ENCODE peak calls at places on chromosomes 3 and 15, in ten cellular contexts. One of them, this sample, is unnamed.

GRCh38 chr15:95470529-95470928 is 860.0 kb upstream of the NR2F2 start:
- DNase-seq in tibial nerve: no peak
- DNase-seq in WTC11: no peak
- DNase-seq in heart left ventricle: no peak
- DNase-seq in Peyer's patch: no peak
- DNase-seq in lung: no peak
- DNase-seq in lower leg skin: no peak
- DNase-seq in RWPE1: no peak
- DNase-seq in GM23338: no peak
- DNase-seq in neural crest cell: no peak
- DNase-seq in this sample: no peak

GRCh38 chr15:70016511-70016994 is 81.2 kb downstream of the TLE3 start:
- DNase-seq in tibial nerve: no peak
- DNase-seq in WTC11: no peak
- DNase-seq in heart left ventricle: no peak
- DNase-seq in Peyer's patch: peak
- DNase-seq in lung: no peak
- DNase-seq in lower leg skin: no peak
- DNase-seq in RWPE1: no peak
- DNase-seq in GM23338: no peak
- DNase-seq in neural crest cell: no peak
- DNase-seq in this sample: no peak

GRCh38 chr3:150384517-150385212 is 23.4 kb upstream of the TSC22D2 start:
- DNase-seq in tibial nerve: no peak
- DNase-seq in WTC11: peak
- DNase-seq in heart left ventricle: peak
- DNase-seq in Peyer's patch: peak
- DNase-seq in lung: peak
- DNase-seq in lower leg skin: peak
- DNase-seq in RWPE1: no peak
- DNase-seq in GM23338: peak
- DNase-seq in neural crest cell: peak
- DNase-seq in this sample: no peak

GRCh38 chr15:55194246-55194645 is 2.5 kb downstream of the RSL24D1 start:
- DNase-seq in tibial nerve: no peak
- DNase-seq in WTC11: no peak
- DNase-seq in heart left ventricle: no peak
- DNase-seq in Peyer's patch: no peak
- DNase-seq in lung: no peak
- DNase-seq in lower leg skin: no peak
- DNase-seq in RWPE1: no peak
- DNase-seq in GM23338: no peak
- DNase-seq in neural crest cell: no peak
- DNase-seq in this sample: no peak

GRCh38 chr15:91936182-91936775 is 82.8 kb downstream of the SLCO3A1 start:
- DNase-seq in tibial nerve: no peak
- DNase-seq in WTC11: no peak
- DNase-seq in heart left ventricle: no peak
- DNase-seq in Peyer's patch: no peak
- DNase-seq in lung: no peak
- DNase-seq in lower leg skin: no peak
- DNase-seq in RWPE1: no peak
- DNase-seq in GM23338: no peak
- DNase-seq in neural crest cell: no peak
- DNase-seq in this sample: no peak

GRCh38 chr3:198048445-198048844 is 88.4 kb downstream of the LMLN start:
- DNase-seq in tibial nerve: no peak
- DNase-seq in WTC11: no peak
- DNase-seq in heart left ventricle: no peak
- DNase-seq in Peyer's patch: no peak
- DNase-seq in lung: no peak
- DNase-seq in lower leg skin: no peak
- DNase-seq in RWPE1: no peak
- DNase-seq in GM23338: no peak
- DNase-seq in neural crest cell: no peak
- DNase-seq in this sample: no peak

GRCh38 chr3:44825264-44825925 is 36.3 kb upstream of the TMEM42 start:
- DNase-seq in tibial nerve: no peak
- DNase-seq in WTC11: no peak
- DNase-seq in heart left ventricle: no peak
- DNase-seq in Peyer's patch: no peak
- DNase-seq in lung: no peak
- DNase-seq in lower leg skin: no peak
- DNase-seq in RWPE1: no peak
- DNase-seq in GM23338: no peak
- DNase-seq in neural crest cell: no peak
- DNase-seq in this sample: no peak

GRCh38 chr3:172622916-172623700 is 87.8 kb downstream of the NCEH1 start:
- DNase-seq in tibial nerve: no peak
- DNase-seq in WTC11: no peak
- DNase-seq in heart left ventricle: no peak
- DNase-seq in Peyer's patch: peak
- DNase-seq in lung: no peak
- DNase-seq in lower leg skin: no peak
- DNase-seq in RWPE1: peak
- DNase-seq in GM23338: peak
- DNase-seq in neural crest cell: peak
- DNase-seq in this sample: no peak

GRCh38 chr15:101391431-101391830 is 96.4 kb upstream of the SNRPA1 start:
- DNase-seq in tibial nerve: no peak
- DNase-seq in WTC11: no peak
- DNase-seq in heart left ventricle: no peak
- DNase-seq in Peyer's patch: no peak
- DNase-seq in lung: no peak
- DNase-seq in lower leg skin: no peak
- DNase-seq in RWPE1: no peak
- DNase-seq in GM23338: no peak
- DNase-seq in neural crest cell: no peak
- DNase-seq in this sample: no peak

GRCh38 chr15:101391981-101392566 is 97.0 kb upstream of the SNRPA1 start:
- DNase-seq in tibial nerve: no peak
- DNase-seq in WTC11: no peak
- DNase-seq in heart left ventricle: no peak
- DNase-seq in Peyer's patch: no peak
- DNase-seq in lung: no peak
- DNase-seq in lower leg skin: no peak
- DNase-seq in RWPE1: no peak
- DNase-seq in GM23338: no peak
- DNase-seq in neural crest cell: no peak
- DNase-seq in this sample: no peak

GRCh38 chr15:101390060-101390459 is 95.0 kb upstream of the SNRPA1 start:
- DNase-seq in tibial nerve: no peak
- DNase-seq in WTC11: no peak
- DNase-seq in heart left ventricle: no peak
- DNase-seq in Peyer's patch: no peak
- DNase-seq in lung: no peak
- DNase-seq in lower leg skin: no peak
- DNase-seq in RWPE1: no peak
- DNase-seq in GM23338: no peak
- DNase-seq in neural crest cell: no peak
- DNase-seq in this sample: no peak

GRCh38 chr15:101389362-101389761 is 94.3 kb upstream of the SNRPA1 start:
- DNase-seq in tibial nerve: no peak
- DNase-seq in WTC11: no peak
- DNase-seq in heart left ventricle: no peak
- DNase-seq in Peyer's patch: no peak
- DNase-seq in lung: no peak
- DNase-seq in lower leg skin: no peak
- DNase-seq in RWPE1: no peak
- DNase-seq in GM23338: no peak
- DNase-seq in neural crest cell: no peak
- DNase-seq in this sample: no peak

DNA sequence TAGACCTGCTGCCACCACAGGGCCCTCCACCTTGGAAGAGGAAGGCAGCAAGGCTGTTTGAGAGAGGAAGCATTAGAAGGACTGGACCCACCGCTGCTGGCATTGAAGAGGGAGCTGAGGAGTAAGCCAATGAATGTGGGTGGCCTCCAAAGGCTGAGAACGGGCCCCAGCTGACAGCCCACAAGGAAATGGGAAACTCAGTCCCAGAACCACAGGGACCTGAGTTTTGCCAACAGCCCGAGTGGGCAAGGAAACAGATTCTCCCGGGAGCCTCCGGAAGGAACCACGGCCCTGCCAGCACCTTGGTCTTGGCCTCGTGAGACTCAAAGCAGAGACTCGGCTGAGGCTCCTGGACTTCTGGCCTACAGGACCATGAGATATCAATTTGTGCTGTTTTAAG is 95.4 kb upstream of the SNRPA1 start:
- DNase-seq in tibial nerve: no peak
- DNase-seq in WTC11: no peak
- DNase-seq in heart left ventricle: no peak
- DNase-seq in Peyer's patch: no peak
- DNase-seq in lung: no peak
- DNase-seq in lower leg skin: no peak
- DNase-seq in RWPE1: no peak
- DNase-seq in GM23338: no peak
- DNase-seq in neural crest cell: no peak
- DNase-seq in this sample: no peak
- TF ChIP-seq CTCF in tibial nerve: no peak
- TF ChIP-seq CTCF in WTC11: no peak
- TF ChIP-seq CTCF in heart left ventricle: no peak
- TF ChIP-seq CTCF in Peyer's patch: no peak
- TF ChIP-seq CTCF in lung: no peak
- TF ChIP-seq CTCF in lower leg skin: no peak
- TF ChIP-seq CTCF in RWPE1: no peak
- TF ChIP-seq CTCF in GM23338: no peak
- TF ChIP-seq CTCF in neural crest cell: no peak
- TF ChIP-seq CTCF in this sample: no peak

GRCh38 chr3:30530084-30530483 is 76.3 kb upstream of the TGFBR2 start:
- DNase-seq in tibial nerve: no peak
- DNase-seq in WTC11: no peak
- DNase-seq in heart left ventricle: no peak
- DNase-seq in Peyer's patch: no peak
- DNase-seq in lung: no peak
- DNase-seq in lower leg skin: no peak
- DNase-seq in RWPE1: no peak
- DNase-seq in GM23338: no peak
- DNase-seq in neural crest cell: no peak
- DNase-seq in this sample: no peak

GRCh38 chr3:30526031-30526430 is 80.4 kb upstream of the TGFBR2 start:
- DNase-seq in tibial nerve: no peak
- DNase-seq in WTC11: no peak
- DNase-seq in heart left ventricle: no peak
- DNase-seq in Peyer's patch: no peak
- DNase-seq in lung: no peak
- DNase-seq in lower leg skin: no peak
- DNase-seq in RWPE1: no peak
- DNase-seq in GM23338: no peak
- DNase-seq in neural crest cell: no peak
- DNase-seq in this sample: no peak

GRCh38 chr3:30527186-30527585 is 79.2 kb upstream of the TGFBR2 start:
- DNase-seq in tibial nerve: no peak
- DNase-seq in WTC11: no peak
- DNase-seq in heart left ventricle: no peak
- DNase-seq in Peyer's patch: no peak
- DNase-seq in lung: no peak
- DNase-seq in lower leg skin: no peak
- DNase-seq in RWPE1: no peak
- DNase-seq in GM23338: no peak
- DNase-seq in neural crest cell: no peak
- DNase-seq in this sample: no peak

GRCh38 chr3:30524357-30525040 is 81.9 kb upstream of the TGFBR2 start:
- DNase-seq in tibial nerve: no peak
- DNase-seq in WTC11: no peak
- DNase-seq in heart left ventricle: no peak
- DNase-seq in Peyer's patch: no peak
- DNase-seq in lung: no peak
- DNase-seq in lower leg skin: no peak
- DNase-seq in RWPE1: no peak
- DNase-seq in GM23338: no peak
- DNase-seq in neural crest cell: no peak
- DNase-seq in this sample: no peak

DNA sequence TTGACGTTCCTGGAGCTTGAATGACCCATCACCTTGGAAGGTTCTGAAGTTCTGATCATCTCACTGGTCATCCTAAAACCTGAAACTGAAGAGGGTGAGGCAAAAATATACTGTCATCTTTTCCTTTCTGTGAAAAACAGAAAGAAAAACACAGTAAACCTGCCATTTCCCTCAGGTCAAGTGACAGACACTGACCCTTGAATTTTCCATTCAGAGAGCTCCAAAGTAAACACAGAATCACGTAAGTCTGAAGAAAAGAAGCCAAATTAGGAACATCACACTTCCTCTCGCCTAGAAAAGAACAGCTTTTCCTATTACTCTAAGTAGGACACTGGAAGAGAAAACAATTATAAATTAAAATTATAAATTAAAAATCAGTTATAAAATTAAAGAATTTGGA is 78.7 kb upstream of the TGFBR2 start:
- DNase-seq in tibial nerve: no peak
- DNase-seq in WTC11: no peak
- DNase-seq in heart left ventricle: no peak
- DNase-seq in Peyer's patch: no peak
- DNase-seq in lung: no peak
- DNase-seq in lower leg skin: no peak
- DNase-seq in RWPE1: no peak
- DNase-seq in GM23338: no peak
- DNase-seq in neural crest cell: no peak
- DNase-seq in this sample: no peak
- TF ChIP-seq CTCF in tibial nerve: no peak
- TF ChIP-seq CTCF in WTC11: no peak
- TF ChIP-seq CTCF in heart left ventricle: no peak
- TF ChIP-seq CTCF in Peyer's patch: no peak
- TF ChIP-seq CTCF in lung: no peak
- TF ChIP-seq CTCF in lower leg skin: no peak
- TF ChIP-seq CTCF in RWPE1: no peak
- TF ChIP-seq CTCF in GM23338: no peak
- TF ChIP-seq CTCF in neural crest cell: no peak
- TF ChIP-seq CTCF in this sample: no peak

DNA sequence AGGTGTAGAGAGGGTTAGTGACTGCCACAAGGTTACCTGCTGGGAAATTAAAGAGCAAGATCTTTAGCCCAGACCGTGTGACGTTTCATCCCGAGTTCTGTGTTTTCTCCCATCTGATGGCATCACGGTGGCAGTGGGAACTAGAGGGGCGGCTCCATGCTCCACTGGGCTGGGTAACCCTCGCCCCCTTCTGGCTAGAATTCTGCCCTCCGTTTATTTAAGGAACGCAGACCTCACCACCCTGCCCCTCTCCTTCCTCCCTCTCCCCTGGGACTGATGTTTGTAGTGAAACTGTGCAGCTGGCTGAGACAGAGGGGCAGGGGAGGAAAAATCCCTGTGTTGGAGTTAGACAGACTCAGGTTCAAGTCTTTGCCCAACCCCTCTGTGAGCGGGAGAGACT is 65.6 kb downstream of the ITGA11 start:
- DNase-seq in tibial nerve: no peak
- DNase-seq in WTC11: peak
- DNase-seq in heart left ventricle: no peak
- DNase-seq in Peyer's patch: no peak
- DNase-seq in lung: no peak
- DNase-seq in lower leg skin: no peak
- DNase-seq in RWPE1: no peak
- DNase-seq in GM23338: peak
- DNase-seq in neural crest cell: no peak
- DNase-seq in this sample: no peak
- TF ChIP-seq CTCF in tibial nerve: no peak
- TF ChIP-seq CTCF in WTC11: no peak
- TF ChIP-seq CTCF in heart left ventricle: peak
- TF ChIP-seq CTCF in Peyer's patch: no peak
- TF ChIP-seq CTCF in lung: no peak
- TF ChIP-seq CTCF in lower leg skin: no peak
- TF ChIP-seq CTCF in RWPE1: no peak
- TF ChIP-seq CTCF in GM23338: peak
- TF ChIP-seq CTCF in neural crest cell: no peak
- TF ChIP-seq CTCF in this sample: no peak

DNA sequence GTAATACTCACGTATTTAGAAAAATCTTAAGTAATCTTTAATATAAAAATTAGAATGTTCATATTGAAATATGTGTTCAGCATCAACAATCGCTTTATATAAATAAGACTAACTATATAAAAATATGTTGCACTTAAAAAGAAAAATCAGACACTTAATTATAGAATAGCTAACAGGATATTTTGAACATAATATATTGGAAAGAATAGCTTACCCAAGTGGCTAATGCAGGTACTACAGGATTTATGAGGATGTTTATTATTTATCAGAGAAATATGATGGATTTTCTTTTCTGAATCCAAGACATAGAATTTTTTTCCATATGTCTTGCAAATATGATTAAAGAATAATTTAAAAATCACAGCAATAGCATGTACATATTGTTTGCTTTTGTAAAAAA is 567.9 kb upstream of the GBE1 start:
- DNase-seq in tibial nerve: no peak
- DNase-seq in WTC11: no peak
- DNase-seq in heart left ventricle: no peak
- DNase-seq in Peyer's patch: no peak
- DNase-seq in lung: no peak
- DNase-seq in lower leg skin: no peak
- DNase-seq in RWPE1: no peak
- DNase-seq in GM23338: no peak
- DNase-seq in neural crest cell: no peak
- DNase-seq in this sample: no peak
- TF ChIP-seq CTCF in tibial nerve: peak
- TF ChIP-seq CTCF in WTC11: peak
- TF ChIP-seq CTCF in heart left ventricle: peak
- TF ChIP-seq CTCF in Peyer's patch: no peak
- TF ChIP-seq CTCF in lung: no peak
- TF ChIP-seq CTCF in lower leg skin: no peak
- TF ChIP-seq CTCF in RWPE1: peak
- TF ChIP-seq CTCF in GM23338: peak
- TF ChIP-seq CTCF in neural crest cell: peak
- TF ChIP-seq CTCF in this sample: peak